ENCODE peak calls at places on chromosomes 1 and 21, in four cellular contexts. One of them, this sample, is unnamed. For H3K4me1, the result is how much of the 10 kb centered on the place peaks cover.

GRCh38 chr1:162389021-162389818 is 7.7 kb downstream of the C1orf226 start:
- DNase-seq in cardiac muscle cell: no peak
- DNase-seq in heart right ventricle: no peak
- DNase-seq in tibial artery: no peak
- DNase-seq in this sample: no peak

GRCh38 chr1:43267818-43268425 is 1.9 kb upstream of the TMEM125 start:
- DNase-seq in cardiac muscle cell: no peak
- DNase-seq in heart right ventricle: no peak
- DNase-seq in tibial artery: no peak
- DNase-seq in this sample: no peak

GRCh38 chr1:119606394-119606793 is 41.7 kb downstream of the ZNF697 start:
- DNase-seq in cardiac muscle cell: no peak
- DNase-seq in heart right ventricle: no peak
- DNase-seq in tibial artery: no peak
- DNase-seq in this sample: no peak

GRCh38 chr1:205374205-205375078 is 17.7 kb upstream of the KLHDC8A start:
- DNase-seq in cardiac muscle cell: no peak
- DNase-seq in heart right ventricle: no peak
- DNase-seq in tibial artery: no peak
- DNase-seq in this sample: no peak

GRCh38 chr1:4044967-4045366 is 144.9 kb upstream of the C1orf174 start:
- DNase-seq in cardiac muscle cell: no peak
- DNase-seq in heart right ventricle: no peak
- DNase-seq in tibial artery: no peak
- DNase-seq in this sample: no peak

GRCh38 chr1:234743866-234744581 is 134.0 kb upstream of the IRF2BP2 start:
- DNase-seq in cardiac muscle cell: no peak
- DNase-seq in heart right ventricle: no peak
- DNase-seq in tibial artery: no peak
- DNase-seq in this sample: no peak

GRCh38 chr1:38009841-38010180 is 2.7 kb upstream of the UTP11 start:
- DNase-seq in cardiac muscle cell: no peak
- DNase-seq in heart right ventricle: no peak
- DNase-seq in tibial artery: no peak
- DNase-seq in this sample: no peak

GRCh38 chr1:222769968-222770620 is 33.1 kb downstream of the FAM177B start:
- DNase-seq in cardiac muscle cell: no peak
- DNase-seq in heart right ventricle: no peak
- DNase-seq in tibial artery: no peak
- DNase-seq in this sample: no peak

GRCh38 chr1:4305526-4306301 is 348.7 kb upstream of the AJAP1 start:
- DNase-seq in cardiac muscle cell: no peak
- DNase-seq in heart right ventricle: no peak
- DNase-seq in tibial artery: no peak
- DNase-seq in this sample: no peak

GRCh38 chr1:223143760-223144248 is 756 bp upstream of the TLR5 start:
- DNase-seq in cardiac muscle cell: peak
- DNase-seq in heart right ventricle: no peak
- DNase-seq in tibial artery: no peak
- DNase-seq in this sample: peak

GRCh38 chr1:111990878-111991760 is 1.7 kb upstream of the KCND3 start:
- DNase-seq in cardiac muscle cell: peak
- DNase-seq in heart right ventricle: peak
- DNase-seq in tibial artery: peak
- DNase-seq in this sample: peak

GRCh38 chr1:183840140-183840539 is 35.2 kb downstream of the RGL1 start:
- DNase-seq in cardiac muscle cell: no peak
- DNase-seq in heart right ventricle: no peak
- DNase-seq in tibial artery: no peak
- DNase-seq in this sample: no peak

GRCh38 chr21:44455524-44456206 is 355 bp downstream of the LRRC3 start:
- DNase-seq in cardiac muscle cell: peak
- DNase-seq in heart right ventricle: no peak
- DNase-seq in tibial artery: no peak
- DNase-seq in this sample: peak
- TF ChIP-seq CTCF in cardiac muscle cell: peak
- TF ChIP-seq CTCF in heart right ventricle: peak
- TF ChIP-seq CTCF in tibial artery: no peak
- TF ChIP-seq CTCF in this sample: no peak

GRCh38 chr1:13782634-13782995 is 82.6 kb downstream of the PRDM2 start:
- DNase-seq in cardiac muscle cell: no peak
- DNase-seq in heart right ventricle: no peak
- DNase-seq in tibial artery: no peak
- DNase-seq in this sample: no peak
- H3K4me3 ChIP-seq in cardiac muscle cell: no peak
- H3K4me3 ChIP-seq in heart right ventricle: no peak
- H3K4me3 ChIP-seq in tibial artery: peak
- H3K4me3 ChIP-seq in this sample: no peak

DNA sequence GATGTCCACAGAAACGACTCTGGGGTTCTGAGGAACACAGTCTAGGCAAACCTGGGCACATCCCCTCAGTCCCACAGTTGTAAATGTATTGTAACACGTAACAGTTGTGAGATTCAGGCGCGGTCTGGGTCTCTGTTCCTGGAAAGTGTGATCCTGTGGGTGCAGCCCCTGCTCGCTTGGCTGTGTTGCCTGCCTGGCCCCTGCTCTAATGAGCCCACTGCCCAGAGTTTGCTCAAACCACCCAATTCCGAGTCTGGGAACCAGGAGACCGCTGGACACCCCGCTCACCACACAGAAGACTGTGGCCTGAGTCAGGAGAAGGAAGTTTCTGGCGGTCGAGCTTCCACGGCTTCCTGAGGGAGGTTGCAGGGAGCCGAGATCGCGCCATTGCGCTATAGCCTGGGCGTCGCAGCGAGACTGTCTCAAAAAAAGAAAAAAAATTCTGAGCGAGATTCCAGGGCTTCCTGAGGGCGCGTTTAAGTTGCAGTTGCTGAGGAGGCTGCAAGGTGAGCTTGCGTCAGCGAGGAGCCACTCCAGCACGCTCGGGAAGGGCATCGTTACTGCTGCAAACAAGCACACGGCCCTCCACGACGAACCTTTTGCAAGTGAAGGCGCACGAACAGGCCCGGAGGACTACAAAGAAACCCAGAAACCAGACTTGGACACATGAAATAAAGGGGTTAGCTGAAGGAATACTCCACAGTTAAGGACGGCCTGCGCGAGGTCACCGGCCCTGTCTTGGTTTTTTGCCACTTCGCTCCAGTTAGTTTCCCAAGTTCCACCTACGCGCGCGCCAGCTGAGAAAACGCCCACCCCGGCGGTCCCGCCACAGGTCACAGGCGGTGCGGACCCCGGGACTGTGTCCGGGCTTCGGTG is 1.1 kb downstream of the C21orf58 start:
- DNase-seq in cardiac muscle cell: peak
- DNase-seq in heart right ventricle: no peak
- DNase-seq in tibial artery: no peak
- DNase-seq in this sample: no peak
- H3K4me1 ChIP-seq in cardiac muscle cell: under half
- H3K4me1 ChIP-seq in heart right ventricle: under half
- H3K4me1 ChIP-seq in tibial artery: under half
- H3K4me1 ChIP-seq in this sample: under half

GRCh38 chr1:7770620-7770938 is 517 bp upstream of the VAMP3 start:
- DNase-seq in cardiac muscle cell: no peak
- DNase-seq in heart right ventricle: no peak
- DNase-seq in tibial artery: no peak
- DNase-seq in this sample: no peak

GRCh38 chr1:7771673-7772299 is 690 bp downstream of the VAMP3 start:
- DNase-seq in cardiac muscle cell: no peak
- DNase-seq in heart right ventricle: no peak
- DNase-seq in tibial artery: no peak
- DNase-seq in this sample: no peak

GRCh38 chr1:7769673-7770412 is 1.3 kb upstream of the VAMP3 start:
- DNase-seq in cardiac muscle cell: no peak
- DNase-seq in heart right ventricle: no peak
- DNase-seq in tibial artery: no peak
- DNase-seq in this sample: no peak

GRCh38 chr1:7768583-7768982 is 2.5 kb upstream of the VAMP3 start:
- DNase-seq in cardiac muscle cell: no peak
- DNase-seq in heart right ventricle: no peak
- DNase-seq in tibial artery: no peak
- DNase-seq in this sample: no peak

GRCh38 chr1:7770939-7771672 is at the start of gene VAMP3:
- DNase-seq in cardiac muscle cell: peak
- DNase-seq in heart right ventricle: peak
- DNase-seq in tibial artery: peak
- DNase-seq in this sample: peak
- TF ChIP-seq CTCF in cardiac muscle cell: no peak
- TF ChIP-seq CTCF in heart right ventricle: no peak
- TF ChIP-seq CTCF in tibial artery: no peak
- TF ChIP-seq CTCF in this sample: no peak

GRCh38 chr1:113333056-113333455 is 57.3 kb upstream of the MAGI3 start:
- DNase-seq in cardiac muscle cell: no peak
- DNase-seq in heart right ventricle: no peak
- DNase-seq in tibial artery: no peak
- DNase-seq in this sample: no peak
- H3K4me3 ChIP-seq in cardiac muscle cell: no peak
- H3K4me3 ChIP-seq in heart right ventricle: no peak
- H3K4me3 ChIP-seq in tibial artery: no peak
- H3K4me3 ChIP-seq in this sample: no peak

GRCh38 chr21:42873096-42873495 is 6.2 kb downstream of the WDR4 start:
- DNase-seq in cardiac muscle cell: no peak
- DNase-seq in heart right ventricle: no peak
- DNase-seq in tibial artery: no peak
- DNase-seq in this sample: no peak
- H3K4me1 ChIP-seq in cardiac muscle cell: under half
- H3K4me1 ChIP-seq in heart right ventricle: under half
- H3K4me1 ChIP-seq in tibial artery: under half
- H3K4me1 ChIP-seq in this sample: under half